ENCODE peak calls at places on chromosomes 3 and 15, in six cellular contexts. Y is HCT116, S is transverse colon, R is GM23338, N is Panc1, L is stomach. B is an unnamed sample.

GRCh38 chr3:182364723-182365650 is 428.3 kb upstream of the ATP11B start:
- DNase-seq in L (peak; percentile 78), N (peak; percentile 20), S (peak; percentile 7), Y (peak; percentile 94), R (no peak), B (no peak)

GRCh38 chr3:54949491-54950044 is 21.7 kb upstream of the LRTM1 start:
- DNase-seq in N (no peak), L (no peak), S (no peak), Y (no peak), R (no peak), B (no peak)

GRCh38 chr3:192727032-192727847 is at the start of gene FGF12:
- DNase-seq in L (peak; percentile 55), Y (no peak), N (no peak), R (peak; percentile 96), S (peak; percentile 11), B (no peak)

GRCh38 chr15:87710406-87710805 is 546.1 kb downstream of the NTRK3 start:
- DNase-seq in R (no peak), S (peak; percentile 8), L (no peak), N (no peak), Y (no peak), B (no peak)

GRCh38 chr3:69770976-69771634 is 31.8 kb downstream of the MITF start:
- DNase-seq in Y (no peak), L (no peak), S (no peak), N (peak; percentile 82), R (no peak), B (no peak)

GRCh38 chr15:86159436-86159835 is 79.8 kb downstream of the AGBL1 start:
- DNase-seq in S (no peak), Y (no peak), R (no peak), L (no peak), N (no peak), B (no peak)

GRCh38 chr3:172341482-172342059 is 106.7 kb downstream of the GHSR start:
- DNase-seq in N (peak; percentile 33), S (no peak), L (no peak), Y (peak; percentile 48), R (peak; percentile 77), B (no peak)

GRCh38 chr3:129555616-129556357 is 12.8 kb downstream of the H1-8 start:
- DNase-seq in L (no peak), R (no peak), N (no peak), Y (no peak), S (no peak), B (no peak)

GRCh38 chr3:135895734-135896121 is 69.8 kb upstream of the PPP2R3A start:
- DNase-seq in S (no peak), R (no peak), L (no peak), Y (no peak), N (no peak), B (no peak)

GRCh38 chr3:169966951-169967915 is 626 bp downstream of the SEC62 start:
- DNase-seq in Y (no peak), L (peak; percentile 44), S (no peak), R (peak; percentile 72), N (no peak), B (no peak)

GRCh38 chr3:4695846-4696245 is 202.7 kb downstream of the ITPR1 start:
- DNase-seq in Y (no peak), L (no peak), R (no peak), S (no peak), N (no peak), B (no peak)

GRCh38 chr3:89372456-89372855 is 265.0 kb downstream of the EPHA3 start:
- DNase-seq in N (no peak), Y (no peak), L (no peak), S (no peak), R (no peak), B (no peak)

GRCh38 chr3:108472011-108472591 is 38.3 kb downstream of the MYH15 start:
- DNase-seq in Y (peak; percentile 96), N (peak; percentile 88), R (no peak), L (no peak), S (no peak), B (no peak)

GRCh38 chr15:101025896-101026631 is 106.9 kb downstream of the LRRK1 start:
- DNase-seq in Y (no peak), S (peak; percentile 6), R (no peak), N (no peak), L (peak; percentile 22), B (peak; percentile 62)

DNA sequence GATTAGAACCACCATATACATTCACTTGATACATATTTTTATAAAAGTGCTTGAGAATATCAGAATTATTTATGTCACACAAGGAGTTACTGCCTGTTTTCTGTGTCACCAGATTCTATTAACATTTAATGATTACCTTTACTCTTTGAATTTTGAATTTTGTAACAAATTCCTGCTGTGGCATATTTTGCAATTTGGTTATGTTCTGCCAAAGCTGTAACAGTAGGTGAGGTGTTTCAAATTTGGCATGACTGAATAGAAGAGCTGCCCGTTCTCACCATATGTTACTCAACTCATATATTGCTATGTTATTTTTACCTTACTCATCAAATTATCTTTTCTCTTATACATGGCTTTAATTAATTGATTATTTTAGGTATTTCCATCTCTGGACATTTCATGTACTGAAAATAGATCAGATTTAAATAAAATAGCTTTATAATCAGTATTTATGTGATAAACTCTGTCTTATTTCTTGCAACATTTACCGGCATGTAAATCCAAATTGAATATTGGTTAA is 18.9 kb downstream of the PML start:
- DNase-seq in L (no peak), N (no peak), R (no peak), Y (no peak), S (no peak), B (no peak)
- H3K36me3 ChIP-seq in L (peaks cover 5% of the 10 kb centered on the region), N (no peaks in the 10 kb centered on the region), R (no peaks in the 10 kb centered on the region), Y (no peaks in the 10 kb centered on the region), S (no peaks in the 10 kb centered on the region), B (no peaks in the 10 kb centered on the region)

GRCh38 chr3:159253860-159254259 is 452.0 kb downstream of the MFSD1 start:
- DNase-seq in S (no peak), Y (no peak), L (no peak), R (no peak), N (no peak), B (no peak)

GRCh38 chr3:159250961-159251360 is 449.1 kb downstream of the MFSD1 start:
- DNase-seq in N (no peak), Y (no peak), S (no peak), R (peak; percentile 14), L (no peak), B (no peak)

GRCh38 chr3:159249472-159250131 is 447.7 kb downstream of the MFSD1 start:
- DNase-seq in S (no peak), L (no peak), Y (no peak), N (no peak), R (no peak), B (no peak)

GRCh38 chr3:159252772-159253384 is 451.0 kb downstream of the MFSD1 start:
- DNase-seq in R (peak; percentile 66), S (no peak), N (peak; percentile 35), L (no peak), Y (peak; percentile 70), B (no peak)

GRCh38 chr3:159252274-159252673 is 450.4 kb downstream of the MFSD1 start:
- DNase-seq in R (no peak), L (no peak), Y (no peak), N (no peak), S (no peak), B (no peak)
- TF ChIP-seq POLR2AphosphoS5 in R (no peak), L (no peak), Y (no peak), N (no peak), S (no peak), B (no peak)

GRCh38 chr15:75361361-75361988 is 6.9 kb downstream of the MAN2C1 start:
- DNase-seq in L (no peak), S (no peak), Y (no peak), R (no peak), N (no peak), B (no peak)
- H3K36me3 ChIP-seq in L (peaks cover 100% of the 10 kb centered on the region), S (no peaks in the 10 kb centered on the region), Y (peaks cover 4% of the 10 kb centered on the region), R (no peaks in the 10 kb centered on the region), N (no peaks in the 10 kb centered on the region), B (no peaks in the 10 kb centered on the region)

DNA sequence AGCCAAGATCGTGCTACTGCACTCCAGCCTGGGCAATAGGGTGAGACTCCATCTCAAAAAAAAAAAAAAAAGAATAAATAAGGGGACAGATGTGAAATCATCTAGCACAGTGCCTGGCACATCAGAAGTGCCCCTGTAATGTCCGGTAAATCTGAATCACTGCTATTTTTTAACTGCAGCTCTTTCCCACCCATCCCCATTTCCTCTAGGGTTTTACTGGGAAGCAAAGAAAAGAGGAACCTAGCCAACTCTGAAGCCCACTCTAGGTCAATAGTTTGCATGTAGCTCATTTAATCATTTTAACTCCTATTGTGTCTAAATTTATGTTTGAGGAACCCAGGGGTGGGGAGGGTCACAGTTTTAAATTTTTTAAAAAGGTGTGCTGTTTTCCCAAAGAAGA is 26.0 kb downstream of the MAGI1 start:
- DNase-seq in L (no peak), Y (no peak), S (no peak), R (no peak), N (no peak), B (no peak)
- TF ChIP-seq POLR2AphosphoS5 in L (no peak), Y (no peak), S (no peak), R (no peak), N (no peak), B (no peak)

GRCh38 chr3:47855461-47856383 is 52.8 kb downstream of the DHX30 start:
- DNase-seq in R (no peak), Y (no peak), S (no peak), L (no peak), N (no peak), B (no peak)
- H3K36me3 ChIP-seq in R (no peaks in the 10 kb centered on the region), Y (peaks cover 10% of the 10 kb centered on the region), S (no peaks in the 10 kb centered on the region), L (peaks cover 99% of the 10 kb centered on the region), N (peaks cover 2% of the 10 kb centered on the region), B (no peaks in the 10 kb centered on the region)

GRCh38 chr15:74373731-74374647 is 6.5 kb upstream of the CYP11A1 start:
- DNase-seq in R (peak; percentile 98), S (peak; percentile 95), N (no peak), L (peak; percentile 97), Y (peak; percentile 82), B (no peak)
- TF ChIP-seq POLR2AphosphoS5 in R (peak; percentile 81), S (no peak), N (no peak), L (no peak), Y (peak; percentile 40), B (peak; percentile 37)

B was measured in vagina.